ENCODE peak calls at places on chromosomes 1 and 21, in eight cellular contexts. N is Right ventricle myocardium superior; G is body of pancreas; J is T-cell; C is A549; M is activated T-helper 17 cell treated with anti-CD3 and anti-CD28 coated beads, Interleukin-2, amount 50 U/mL, for 72 hours; L is activated CD8-positive, alpha-beta T cell treated with anti-CD3 and anti-CD28 coated beads, Interleukin-2, amount 10 ng/mL, durations not matched to agents 7 days and 5 days; Z is naive thymus-derived CD8-positive, alpha-beta T cell. W is an unnamed sample.

GRCh38 chr21:28336299-28336698 is 656.4 kb downstream of the LTN1 start:
- ATAC-seq in N (peak), G (peak), J (no peak), C (no peak), M (peak), L (no peak), Z (no peak), W (peak)

GRCh38 chr21:38472709-38473108 is 25.6 kb downstream of the ERG start:
- ATAC-seq in N (no peak), G (no peak), J (no peak), C (no peak), M (no peak), L (no peak), Z (no peak), W (no peak)

GRCh38 chr1:218809625-218810024 is 364.1 kb upstream of the LYPLAL1 start:
- ATAC-seq in N (peak), G (no peak), J (no peak), C (no peak), M (no peak), L (no peak), Z (no peak), W (no peak)

GRCh38 chr1:8061673-8062386 is 35.7 kb upstream of the ERRFI1 start:
- ATAC-seq in N (no peak), G (peak), J (no peak), C (peak), M (no peak), L (no peak), Z (no peak), W (peak)

GRCh38 chr1:168792142-168792541 is 63.1 kb upstream of the DPT start:
- ATAC-seq in N (no peak), G (no peak), J (no peak), C (no peak), M (peak), L (no peak), Z (no peak), W (no peak)

GRCh38 chr21:25708467-25709065 is 26.1 kb downstream of the ATP5PF start:
- ATAC-seq in N (peak), G (no peak), J (no peak), C (peak), M (no peak), L (no peak), Z (peak), W (no peak)

GRCh38 chr1:154442006-154442740 is 37.0 kb downstream of the IL6R start:
- ATAC-seq in N (peak), G (no peak), J (no peak), C (peak), M (no peak), L (peak), Z (peak), W (no peak)

GRCh38 chr1:228818296-228818695 is 83.0 kb downstream of the RHOU start:
- ATAC-seq in N (no peak), G (no peak), J (no peak), C (no peak), M (no peak), L (no peak), Z (no peak), W (no peak)

GRCh38 chr21:15686506-15686905 is 43.3 kb upstream of the USP25 start:
- ATAC-seq in N (peak), G (no peak), J (no peak), C (no peak), M (no peak), L (no peak), Z (no peak), W (peak)

GRCh38 chr1:13703128-13703513 is 3.1 kb downstream of the PRDM2 start:
- ATAC-seq in N (no peak), G (no peak), J (no peak), C (no peak), M (no peak), L (no peak), Z (no peak), W (no peak)

GRCh38 chr1:221510793-221511503 is 230.9 kb downstream of the DUSP10 start:
- ATAC-seq in N (no peak), G (no peak), J (no peak), C (no peak), M (no peak), L (no peak), Z (no peak), W (no peak)

GRCh38 chr1:75594327-75594726 is 16.6 kb downstream of the SLC44A5 start:
- ATAC-seq in N (no peak), G (no peak), J (no peak), C (no peak), M (no peak), L (no peak), Z (no peak), W (no peak)

GRCh38 chr1:208089971-208090755 is 154.0 kb downstream of the PLXNA2 start:
- ATAC-seq in N (peak), G (peak), J (no peak), C (no peak), M (no peak), L (no peak), Z (no peak), W (peak)

GRCh38 chr1:194252189-194252588 is 1065.8 kb upstream of the B3GALT2 start:
- ATAC-seq in N (no peak), G (no peak), J (no peak), C (no peak), M (no peak), L (no peak), Z (no peak), W (no peak)